ENCODE peak calls at places on chromosome 11, in seven cellular contexts. F is GM03348; D is naive thymus-derived CD8-positive, alpha-beta T cell; W is neural crest cell; U is osteocyte; C is kidney tubule cell; R is esophagus squamous epithelium. J is an unnamed sample.

GRCh38 chr11:126212089-126212660 is 593 bp downstream of the FAM118B start:
- DNase-seq in D (no peak), C (peak), W (no peak), R (no peak), U (no peak), F (peak), J (no peak)

GRCh38 chr11:72719551-72719950 is 32.7 kb downstream of the ARAP1 start:
- DNase-seq in W (no peak), U (no peak), C (no peak), D (no peak), R (no peak), F (no peak), J (no peak)

GRCh38 chr11:60866911-60867870 is at the start of gene ZP1:
- DNase-seq in C (peak), R (no peak), D (no peak), U (no peak), F (no peak), W (no peak), J (no peak)

GRCh38 chr11:45457649-45458048 is 171.5 kb upstream of the SYT13 start:
- DNase-seq in R (no peak), F (peak), C (no peak), D (no peak), U (no peak), W (no peak), J (no peak)

GRCh38 chr11:65718531-65718930 is 2.1 kb downstream of the RNASEH2C start:
- DNase-seq in D (no peak), F (no peak), C (no peak), U (no peak), R (no peak), W (no peak), J (no peak)

GRCh38 chr11:46330887-46331652 is 16.2 kb upstream of the DGKZ start:
- DNase-seq in R (no peak), D (peak), U (no peak), F (no peak), W (no peak), C (no peak), J (no peak)

GRCh38 chr11:83523676-83524075 is 237.5 kb upstream of the CCDC90B start:
- DNase-seq in U (no peak), F (no peak), W (no peak), D (no peak), C (no peak), R (no peak), J (no peak)

GRCh38 chr11:42802211-42802918 is 509.4 kb upstream of the API5 start:
- DNase-seq in R (no peak), U (no peak), F (no peak), D (no peak), W (no peak), C (no peak), J (no peak)

GRCh38 chr11:81700061-81700460 is 1033.6 kb downstream of the FAM181B start:
- DNase-seq in F (no peak), C (no peak), W (no peak), U (no peak), D (no peak), R (no peak), J (no peak)

GRCh38 chr11:33827206-33827605 is 52.9 kb upstream of the FBXO3 start:
- DNase-seq in U (no peak), W (no peak), F (no peak), R (no peak), C (no peak), D (no peak), J (no peak)

GRCh38 chr11:69295995-69296889 is 2.3 kb downstream of the MYEOV start:
- DNase-seq in U (no peak), C (no peak), D (no peak), R (no peak), W (no peak), F (peak), J (peak)

GRCh38 chr11:131694526-131695424 is 324.4 kb downstream of the NTM start:
- DNase-seq in R (no peak), F (peak), U (peak), C (peak), D (no peak), W (peak), J (peak)

GRCh38 chr11:31236052-31236652 is 133.4 kb downstream of the DCDC1 start:
- DNase-seq in R (no peak), W (no peak), C (peak), U (no peak), D (no peak), F (peak), J (no peak)

J was measured in right atrium auricular region.